ENCODE peak calls at places on chromosomes 11 and 22, in five cellular contexts. Y, J, L, I and E are unnamed samples.

GRCh38 chr22:31646186-31647019 is 15.6 kb downstream of the PISD start:
- DNase-seq in I (peak), J (peak), L (peak), Y (no peak), E (peak)

GRCh38 chr11:134580635-134581025 is 168.6 kb upstream of the B3GAT1 start:
- DNase-seq in J (no peak), Y (no peak), I (no peak), L (no peak), E (no peak)

GRCh38 chr11:108786281-108786990 is 121.6 kb downstream of the DDX10 start:
- DNase-seq in L (peak), Y (no peak), J (peak), I (no peak), E (no peak)

GRCh38 chr22:49838771-49839717 is 11.4 kb upstream of the BRD1 start:
- DNase-seq in L (peak), J (no peak), Y (no peak), I (peak), E (no peak)

GRCh38 chr22:31901388-31902137 is 42.8 kb upstream of the YWHAH start:
- DNase-seq in Y (no peak), L (no peak), J (no peak), I (no peak), E (no peak)

GRCh38 chr11:126109941-126110731 is 47.5 kb upstream of the CDON start:
- DNase-seq in L (no peak), J (peak), Y (no peak), I (peak), E (peak)

GRCh38 chr11:57235761-57236703 is 1.0 kb downstream of the APLNR start:
- DNase-seq in J (no peak), Y (no peak), I (no peak), L (no peak), E (no peak)

GRCh38 chr11:62402226-62402625 is 16.6 kb upstream of the SCGB1A1 start:
- DNase-seq in L (no peak), I (no peak), Y (peak), J (no peak), E (no peak)

GRCh38 chr11:75239551-75240290 is 853 bp upstream of the TPBGL start:
- DNase-seq in J (no peak), I (no peak), L (no peak), Y (peak), E (no peak)

GRCh38 chr11:36432747-36433146 is 77.3 kb downstream of the TRAF6 start:
- DNase-seq in J (no peak), I (no peak), L (no peak), Y (no peak), E (no peak)

GRCh38 chr11:92839450-92839849 is 130.0 kb upstream of the MTNR1B start:
- DNase-seq in Y (no peak), J (no peak), L (peak), I (no peak), E (no peak)

GRCh38 chr11:130023204-130023603 is 20.6 kb upstream of the PRDM10 start:
- DNase-seq in L (peak), Y (no peak), I (peak), J (peak), E (peak)

GRCh38 chr11:92246637-92247036 is 22.0 kb downstream of the FAT3 start:
- DNase-seq in L (peak), I (peak), Y (no peak), J (no peak), E (no peak)

GRCh38 chr11:78424334-78425270 is 7.0 kb upstream of the GAB2 start:
- DNase-seq in Y (no peak), L (no peak), J (peak), I (peak), E (no peak)

GRCh38 chr11:122737951-122738693 is 82.6 kb downstream of the UBASH3B start:
- DNase-seq in Y (no peak), L (no peak), J (peak), I (no peak), E (no peak)

GRCh38 chr11:69419662-69420061 is 61.8 kb upstream of the LINC01488 start:
- DNase-seq in I (no peak), J (no peak), Y (no peak), L (no peak), E (no peak)

GRCh38 chr11:69939551-69940245 is 120.5 kb upstream of the FGF3 start:
- DNase-seq in L (no peak), I (peak), Y (peak), J (peak), E (peak)

GRCh38 chr11:115930276-115930675 is 426.1 kb upstream of the CADM1 start:
- DNase-seq in Y (no peak), I (no peak), L (no peak), J (no peak), E (no peak)

GRCh38 chr22:44410396-44411056 is 87.5 kb downstream of the RTL6 start:
- DNase-seq in L (no peak), J (no peak), Y (peak), I (no peak), E (no peak)

GRCh38 chr11:73423506-73423905 is 47.3 kb downstream of the RELT start:
- DNase-seq in Y (no peak), J (no peak), L (peak), I (peak), E (no peak)

GRCh38 chr11:27720277-27720830 is 20.1 kb upstream of the BDNF start:
- DNase-seq in I (no peak), J (peak), L (peak), Y (no peak), E (peak)

GRCh38 chr22:37416806-37417205 is 10.5 kb downstream of the ELFN2 start:
- DNase-seq in J (no peak), L (no peak), Y (no peak), I (no peak), E (no peak)

GRCh38 chr11:19553683-19554333 is 158.8 kb upstream of the NAV2 start:
- DNase-seq in Y (peak), J (peak), I (peak), L (peak), E (peak)

GRCh38 chr11:12377106-12377823 is at the start of gene PARVA:
- DNase-seq in Y (peak), L (peak), J (peak), I (peak), E (peak)

GRCh38 chr11:82750643-82751139 is 17.0 kb upstream of the FAM181B start:
- DNase-seq in I (no peak), J (no peak), L (no peak), Y (no peak), E (no peak)

GRCh38 chr11:130548491-130548833 is 100.0 kb downstream of the ADAMTS15 start:
- DNase-seq in L (peak), Y (no peak), I (no peak), J (no peak), E (no peak)

GRCh38 chr22:30948930-30949342 is 19.6 kb downstream of the MORC2 start:
- DNase-seq in Y (no peak), J (no peak), I (no peak), L (peak), E (no peak)

GRCh38 chr11:65847746-65848145 is 10.2 kb downstream of the CFL1 start:
- DNase-seq in I (no peak), Y (no peak), J (no peak), L (no peak), E (no peak)
- H3K4me3 ChIP-seq in I (no peak), Y (no peak), J (no peak), L (no peak), E (no peak)

DNA sequence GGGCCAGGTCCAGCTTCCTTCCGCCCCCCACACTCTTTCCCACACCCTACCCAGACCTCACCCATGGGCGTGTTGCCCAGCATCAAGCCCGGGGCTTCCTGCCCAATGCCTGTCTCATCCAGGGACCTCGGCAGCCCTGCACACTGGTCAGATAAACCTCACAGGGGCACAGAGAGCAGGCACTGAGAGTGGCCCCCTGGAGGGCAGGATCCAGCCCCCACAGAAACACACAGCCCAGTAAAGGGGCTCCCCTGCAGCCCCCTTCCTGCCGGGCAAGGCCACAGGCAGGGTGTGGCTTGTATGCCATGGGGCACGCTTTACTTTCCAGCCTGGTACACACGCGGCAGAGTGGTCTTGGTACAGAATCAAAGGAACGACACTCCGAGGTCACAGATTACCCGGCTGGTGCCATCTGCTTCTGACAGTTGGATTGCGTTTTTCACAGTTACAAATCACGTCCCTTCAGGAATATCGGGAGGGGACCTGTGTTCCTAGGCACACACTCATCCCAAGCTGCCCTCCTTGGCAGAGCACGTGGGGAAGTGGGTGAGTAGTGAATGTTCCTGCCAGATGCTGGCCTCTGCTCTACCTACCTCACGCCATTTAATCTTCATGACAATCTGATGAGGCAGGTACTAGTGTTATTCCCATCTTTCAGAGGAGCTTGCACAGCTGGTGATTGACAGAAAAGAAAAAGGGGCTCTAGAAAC is 20.0 kb upstream of the CD5 start:
- DNase-seq in J (no peak), I (no peak), Y (no peak), L (no peak), E (no peak)
- TF ChIP-seq CTCF in J (no peak), I (no peak), Y (no peak), L (no peak), E (no peak)

DNA sequence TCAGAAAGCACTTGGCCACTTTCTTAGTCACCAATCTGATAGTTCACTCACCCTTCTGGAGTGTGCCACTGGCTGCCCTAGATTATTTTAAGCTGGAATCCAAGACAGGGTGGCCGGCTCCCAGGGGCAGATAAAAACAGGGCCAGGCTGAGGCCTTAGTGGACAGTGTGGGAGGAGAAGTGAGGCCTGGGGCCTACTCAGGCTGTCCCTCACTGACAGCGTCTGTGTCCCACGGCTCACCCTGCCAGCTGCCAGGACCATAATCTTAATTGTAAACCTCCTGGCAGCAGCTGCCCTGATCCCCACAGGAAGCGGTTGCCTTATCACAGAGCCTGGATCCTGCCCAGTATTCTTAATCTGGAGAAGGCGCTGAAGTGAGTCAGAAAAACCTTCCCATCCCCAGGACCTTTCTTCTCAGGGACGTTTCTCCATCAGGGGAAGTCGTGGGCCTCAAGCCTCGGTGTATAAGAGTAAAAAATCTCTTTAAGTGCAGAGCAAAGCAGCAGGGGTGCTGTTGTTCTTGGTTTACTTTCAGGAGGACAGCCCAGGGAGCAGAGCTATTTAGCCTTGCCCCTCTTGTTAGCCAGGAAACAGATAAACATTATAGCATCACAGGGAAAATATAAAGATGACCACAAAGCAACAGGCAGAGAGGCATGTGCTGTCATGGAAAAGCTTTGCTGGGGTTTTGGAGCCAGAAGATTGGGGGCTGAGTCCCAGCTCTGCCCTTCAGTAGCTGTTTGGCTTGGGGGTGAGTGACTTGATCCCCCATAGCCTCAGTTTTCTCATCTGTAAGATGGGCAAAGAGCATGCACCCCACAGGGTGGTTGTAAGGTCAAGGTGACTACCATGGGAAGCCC is 39.6 kb downstream of the TSPAN18 start:
- DNase-seq in I (peak), L (no peak), Y (peak), J (peak), E (peak)
- H3K27ac ChIP-seq in I (peak), L (no peak), Y (peak), J (peak), E (peak)

GRCh38 chr11:94787798-94788197 is 19.6 kb downstream of the AMOTL1 start:
- DNase-seq in L (no peak), I (no peak), Y (no peak), J (no peak), E (no peak)

GRCh38 chr11:94788396-94788795 is 20.2 kb downstream of the AMOTL1 start:
- DNase-seq in I (no peak), J (no peak), L (peak), Y (no peak), E (no peak)

GRCh38 chr11:94786264-94787126 is 18.3 kb downstream of the AMOTL1 start:
- DNase-seq in Y (no peak), J (peak), I (no peak), L (no peak), E (no peak)

GRCh38 chr11:94784884-94785283 is 16.7 kb downstream of the AMOTL1 start:
- DNase-seq in Y (no peak), J (no peak), I (no peak), L (no peak), E (no peak)

GRCh38 chr11:94785509-94785908 is 17.4 kb downstream of the AMOTL1 start:
- DNase-seq in I (no peak), Y (no peak), J (no peak), L (no peak), E (no peak)
- H3K4me3 ChIP-seq in I (no peak), Y (no peak), J (no peak), L (no peak), E (no peak)

DNA sequence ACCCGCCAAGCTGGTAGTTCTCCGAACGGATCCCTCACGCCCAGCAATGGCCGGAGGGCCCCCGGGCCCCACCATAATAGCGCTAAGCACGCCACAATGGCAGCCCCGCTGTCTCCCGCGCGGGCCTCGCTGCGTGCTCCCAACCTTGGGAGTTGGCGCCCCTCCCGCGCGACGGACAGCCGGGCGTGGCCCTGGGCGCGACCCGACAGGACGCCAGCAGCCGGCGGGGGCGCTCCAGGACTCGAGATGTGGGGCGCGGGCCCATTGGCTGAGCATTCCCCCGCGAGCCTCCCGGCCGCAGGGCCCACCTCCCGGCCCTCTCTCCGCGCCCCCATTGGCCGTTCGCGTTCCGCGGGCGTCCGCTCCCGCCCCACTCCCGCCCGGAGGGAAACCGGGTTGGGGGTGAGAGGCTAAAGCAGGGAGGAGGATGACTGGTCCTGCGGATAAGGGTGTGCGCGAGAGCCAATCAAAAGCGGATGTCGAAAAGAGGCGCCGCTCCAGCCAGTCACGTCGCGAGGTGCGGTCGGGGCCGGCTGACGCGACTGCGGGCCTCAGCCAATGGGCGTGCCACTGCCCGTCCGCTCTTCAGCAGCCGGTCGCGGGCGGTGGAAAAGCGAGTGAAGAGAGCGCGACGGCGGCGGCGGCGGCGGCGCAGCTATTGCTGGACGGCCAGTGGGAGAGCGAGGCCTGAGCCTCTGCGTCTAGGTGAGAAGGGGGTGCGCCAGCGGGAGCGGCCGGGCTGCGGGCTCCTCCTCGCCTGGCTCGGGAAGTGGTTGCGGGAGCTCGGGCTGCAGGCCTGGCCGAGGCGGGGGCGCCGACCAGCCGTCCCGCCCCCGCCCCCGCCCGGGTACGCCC is at the start of gene FAR1:
- DNase-seq in L (peak), I (peak), J (peak), Y (peak), E (peak)
- TF ChIP-seq CTCF in L (peak), I (peak), J (peak), Y (peak), E (peak)